ENCODE peak calls at places on chromosomes 6 and 20, in four cellular contexts. One of them, this sample, is unnamed.

GRCh38 chr6:167719920-167720319 is 106.8 kb upstream of the AFDN start:
- DNase-seq in K562: no peak
- DNase-seq in GM12878: no peak
- DNase-seq in WTC11: no peak
- DNase-seq in this sample: no peak

GRCh38 chr6:63804381-63804956 is 168.9 kb downstream of the PHF3 start:
- DNase-seq in K562: no peak
- DNase-seq in WTC11: no peak
- DNase-seq in GM12878: no peak
- DNase-seq in this sample: no peak

GRCh38 chr6:110664933-110665332 is 150.3 kb downstream of the CDK19 start:
- DNase-seq in K562: no peak
- DNase-seq in GM12878: no peak
- DNase-seq in WTC11: no peak
- DNase-seq in this sample: no peak

GRCh38 chr20:7714549-7714948 is 225.7 kb downstream of the HAO1 start:
- DNase-seq in WTC11: no peak
- DNase-seq in K562: no peak
- DNase-seq in GM12878: no peak
- DNase-seq in this sample: peak

GRCh38 chr6:168626046-168626445 is 185.1 kb downstream of the SMOC2 start:
- DNase-seq in K562: no peak
- DNase-seq in WTC11: no peak
- DNase-seq in GM12878: no peak
- DNase-seq in this sample: no peak

GRCh38 chr20:57594092-57594911 is 25.9 kb downstream of the ZBP1 start:
- DNase-seq in K562: peak
- DNase-seq in GM12878: no peak
- DNase-seq in WTC11: peak
- DNase-seq in this sample: peak

GRCh38 chr6:9520417-9521151 is 894.3 kb downstream of the TFAP2A start:
- DNase-seq in WTC11: no peak
- DNase-seq in GM12878: peak
- DNase-seq in K562: no peak
- DNase-seq in this sample: no peak

GRCh38 chr20:41095110-41095969 is 42.0 kb upstream of the PLCG1 start:
- DNase-seq in GM12878: no peak
- DNase-seq in K562: peak
- DNase-seq in WTC11: peak
- DNase-seq in this sample: peak

GRCh38 chr6:36556281-36556680 is 9.0 kb upstream of the STK38 start:
- DNase-seq in GM12878: no peak
- DNase-seq in K562: no peak
- DNase-seq in WTC11: no peak
- DNase-seq in this sample: no peak

GRCh38 chr20:44633872-44634600 is 17.5 kb downstream of the ADA start:
- DNase-seq in K562: no peak
- DNase-seq in WTC11: no peak
- DNase-seq in GM12878: no peak
- DNase-seq in this sample: no peak

GRCh38 chr6:131966443-131966842 is 15.3 kb upstream of the CCN2 start:
- DNase-seq in K562: no peak
- DNase-seq in GM12878: no peak
- DNase-seq in WTC11: no peak
- DNase-seq in this sample: no peak

GRCh38 chr6:90079555-90080490 is 185.6 kb downstream of the GJA10 start:
- DNase-seq in K562: no peak
- DNase-seq in GM12878: no peak
- DNase-seq in WTC11: no peak
- DNase-seq in this sample: no peak

GRCh38 chr6:47302043-47302442 is 7.7 kb downstream of the TNFRSF21 start:
- DNase-seq in K562: no peak
- DNase-seq in GM12878: no peak
- DNase-seq in WTC11: no peak
- DNase-seq in this sample: no peak

GRCh38 chr6:146851837-146852236 is 253.1 kb downstream of the ADGB start:
- DNase-seq in GM12878: no peak
- DNase-seq in K562: no peak
- DNase-seq in WTC11: no peak
- DNase-seq in this sample: no peak

GRCh38 chr6:160327981-160328380 is 20.2 kb upstream of the SLC22A3 start:
- DNase-seq in WTC11: no peak
- DNase-seq in K562: no peak
- DNase-seq in GM12878: no peak
- DNase-seq in this sample: no peak

GRCh38 chr6:138643210-138643609 is 130.4 kb upstream of the CCDC28A start:
- DNase-seq in K562: no peak
- DNase-seq in WTC11: no peak
- DNase-seq in GM12878: no peak
- DNase-seq in this sample: peak

GRCh38 chr6:40947876-40948514 is 91.0 kb downstream of the UNC5CL start:
- DNase-seq in GM12878: no peak
- DNase-seq in K562: no peak
- DNase-seq in WTC11: no peak
- DNase-seq in this sample: no peak

GRCh38 chr20:46430921-46431712 is 24.7 kb upstream of the ELMO2 start:
- DNase-seq in K562: no peak
- DNase-seq in WTC11: no peak
- DNase-seq in GM12878: no peak
- DNase-seq in this sample: no peak

GRCh38 chr20:31788578-31788977 is 30.6 kb upstream of the MYLK2 start:
- DNase-seq in GM12878: no peak
- DNase-seq in K562: no peak
- DNase-seq in WTC11: peak
- DNase-seq in this sample: no peak

GRCh38 chr6:90460067-90460466 is 126.8 kb downstream of the MAP3K7 start:
- DNase-seq in K562: no peak
- DNase-seq in GM12878: no peak
- DNase-seq in WTC11: no peak
- DNase-seq in this sample: no peak

GRCh38 chr6:76435174-76435573 is 362.7 kb upstream of the IMPG1 start:
- DNase-seq in K562: no peak
- DNase-seq in WTC11: no peak
- DNase-seq in GM12878: no peak
- DNase-seq in this sample: no peak

GRCh38 chr6:85372188-85372914 is 77.5 kb upstream of the NT5E start:
- DNase-seq in K562: no peak
- DNase-seq in WTC11: no peak
- DNase-seq in GM12878: no peak
- DNase-seq in this sample: peak

GRCh38 chr20:33399924-33400323 is 1.4 kb downstream of the CDK5RAP1 start:
- DNase-seq in K562: no peak
- DNase-seq in GM12878: no peak
- DNase-seq in WTC11: no peak
- DNase-seq in this sample: peak

GRCh38 chr6:117795234-117795633 is 111.8 kb upstream of the SLC35F1 start:
- DNase-seq in K562: no peak
- DNase-seq in GM12878: no peak
- DNase-seq in WTC11: no peak
- DNase-seq in this sample: no peak

GRCh38 chr20:6746901-6747609 is 20.4 kb upstream of the BMP2 start:
- DNase-seq in GM12878: peak
- DNase-seq in WTC11: peak
- DNase-seq in K562: no peak
- DNase-seq in this sample: peak

GRCh38 chr20:63089051-63089907 is 82.5 kb upstream of the BHLHE23 start:
- DNase-seq in WTC11: peak
- DNase-seq in GM12878: no peak
- DNase-seq in K562: no peak
- DNase-seq in this sample: no peak

GRCh38 chr20:43138061-43138860 is 51.4 kb downstream of the PTPRT start:
- DNase-seq in K562: no peak
- DNase-seq in WTC11: no peak
- DNase-seq in GM12878: no peak
- DNase-seq in this sample: peak

GRCh38 chr6:146785001-146785585 is 186.3 kb downstream of the ADGB start:
- DNase-seq in WTC11: no peak
- DNase-seq in GM12878: no peak
- DNase-seq in K562: peak
- DNase-seq in this sample: peak

GRCh38 chr20:46520976-46521579 is 7.7 kb upstream of the ZNF334 start:
- DNase-seq in K562: peak
- DNase-seq in GM12878: peak
- DNase-seq in WTC11: peak
- DNase-seq in this sample: peak

GRCh38 chr20:22619272-22619671 is 34.9 kb upstream of the FOXA2 start:
- DNase-seq in GM12878: no peak
- DNase-seq in K562: no peak
- DNase-seq in WTC11: no peak
- DNase-seq in this sample: peak

GRCh38 chr6:143727035-143727434 is 49.3 kb downstream of the PHACTR2 start:
- DNase-seq in WTC11: no peak
- DNase-seq in K562: no peak
- DNase-seq in GM12878: no peak
- DNase-seq in this sample: no peak

GRCh38 chr6:146664871-146665270 is 66.1 kb downstream of the ADGB start:
- DNase-seq in GM12878: no peak
- DNase-seq in K562: no peak
- DNase-seq in WTC11: no peak
- DNase-seq in this sample: no peak

GRCh38 chr6:2507638-2508037 is 243.1 kb downstream of the MYLK4 start:
- DNase-seq in WTC11: no peak
- DNase-seq in GM12878: no peak
- DNase-seq in K562: no peak
- DNase-seq in this sample: no peak

GRCh38 chr6:70411542-70411941 is 1.8 kb upstream of the FAM135A start:
- DNase-seq in GM12878: no peak
- DNase-seq in WTC11: no peak
- DNase-seq in K562: no peak
- DNase-seq in this sample: peak

DNA sequence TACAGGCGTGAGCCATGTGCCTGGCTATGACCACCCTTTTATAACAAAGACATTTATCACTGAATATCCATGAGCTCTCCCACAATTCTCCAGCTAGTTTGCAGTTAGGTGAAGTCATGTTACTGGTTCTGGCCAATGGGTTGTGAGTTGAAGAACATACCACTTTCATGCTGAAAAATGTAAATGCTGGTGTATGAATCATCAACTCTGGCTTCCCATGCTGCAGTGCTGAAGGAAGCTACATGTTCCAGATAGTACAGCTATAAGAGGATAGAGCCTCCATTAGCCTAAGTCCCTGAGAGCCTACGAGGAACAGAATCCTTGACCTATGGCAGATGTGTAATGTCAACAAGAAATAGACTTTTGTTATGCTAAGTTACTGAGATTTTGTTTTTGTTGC is 180.4 kb downstream of the BTBD9 start:
- DNase-seq in GM12878: no peak
- DNase-seq in K562: no peak
- DNase-seq in WTC11: no peak
- DNase-seq in this sample: no peak
- TF ChIP-seq CREM in GM12878: no peak
- TF ChIP-seq CREM in K562: no peak
- TF ChIP-seq CREM in WTC11: no peak
- TF ChIP-seq CREM in this sample: no peak

GRCh38 chr20:25584905-25585704 is at the start of gene NINL:
- DNase-seq in GM12878: no peak
- DNase-seq in K562: peak
- DNase-seq in WTC11: peak
- DNase-seq in this sample: peak
- TF ChIP-seq CREM in GM12878: no peak
- TF ChIP-seq CREM in K562: no peak
- TF ChIP-seq CREM in WTC11: no peak
- TF ChIP-seq CREM in this sample: no peak

GRCh38 chr6:134521116-134521501 is 203.2 kb upstream of the SGK1 start:
- DNase-seq in GM12878: no peak
- DNase-seq in K562: no peak
- DNase-seq in WTC11: no peak
- DNase-seq in this sample: no peak

GRCh38 chr6:134525190-134525868 is 207.4 kb upstream of the SGK1 start:
- DNase-seq in WTC11: no peak
- DNase-seq in GM12878: no peak
- DNase-seq in K562: no peak
- DNase-seq in this sample: no peak

GRCh38 chr6:134527108-134527787 is 209.3 kb upstream of the SGK1 start:
- DNase-seq in GM12878: no peak
- DNase-seq in WTC11: no peak
- DNase-seq in K562: no peak
- DNase-seq in this sample: no peak

GRCh38 chr6:134523051-134523450 is 205.1 kb upstream of the SGK1 start:
- DNase-seq in GM12878: no peak
- DNase-seq in WTC11: no peak
- DNase-seq in K562: no peak
- DNase-seq in this sample: no peak

DNA sequence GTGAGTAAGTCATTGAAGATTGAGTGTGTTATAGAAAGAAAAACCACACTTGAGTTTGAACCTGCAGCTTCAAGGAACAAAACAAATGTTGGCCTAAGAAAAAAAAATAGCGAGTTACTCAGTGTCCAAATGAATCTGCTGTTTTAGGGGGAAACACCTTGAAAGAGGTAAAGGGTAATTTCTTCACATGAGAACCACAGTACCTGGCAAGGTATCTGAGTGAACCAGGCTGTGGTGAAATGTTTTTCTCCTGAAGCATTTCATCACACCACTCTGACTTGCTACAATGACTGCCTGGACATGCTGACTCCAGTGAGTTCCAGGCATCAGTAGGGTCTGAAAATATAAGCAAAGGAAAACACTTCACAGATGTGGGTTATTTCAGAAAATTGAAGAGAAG is 206.0 kb upstream of the SGK1 start:
- DNase-seq in GM12878: no peak
- DNase-seq in WTC11: no peak
- DNase-seq in K562: no peak
- DNase-seq in this sample: no peak
- TF ChIP-seq CREM in GM12878: no peak
- TF ChIP-seq CREM in WTC11: no peak
- TF ChIP-seq CREM in K562: no peak
- TF ChIP-seq CREM in this sample: no peak

GRCh38 chr6:7922596-7922995 is 12.0 kb upstream of the TXNDC5 start:
- DNase-seq in WTC11: no peak
- DNase-seq in K562: no peak
- DNase-seq in GM12878: no peak
- DNase-seq in this sample: no peak
- TF ChIP-seq CREM in WTC11: no peak
- TF ChIP-seq CREM in K562: no peak
- TF ChIP-seq CREM in GM12878: no peak
- TF ChIP-seq CREM in this sample: no peak

DNA sequence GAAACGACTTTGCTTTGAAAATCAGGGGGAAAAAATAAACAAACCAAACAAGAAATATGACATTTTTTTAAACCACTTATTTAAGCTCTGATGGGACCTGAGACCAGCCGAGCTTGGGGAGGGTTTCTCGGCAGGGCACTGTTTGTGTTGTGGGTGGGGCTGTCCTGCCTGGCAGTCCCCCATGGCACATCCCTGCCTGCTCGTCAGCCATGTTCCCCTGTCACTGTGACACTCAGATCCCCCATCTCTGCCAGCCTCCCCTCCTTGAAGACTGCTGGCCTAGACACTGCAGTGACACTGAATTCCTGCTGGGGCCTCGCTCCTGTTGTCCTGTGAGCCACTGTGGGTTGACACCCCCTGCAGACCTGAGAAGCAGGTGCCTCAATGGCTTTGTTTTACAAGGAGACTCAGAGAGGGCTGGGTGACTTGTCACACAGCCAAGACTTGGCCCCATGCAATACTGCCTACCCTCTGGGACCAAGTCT is 95.1 kb upstream of the PTPN1 start:
- DNase-seq in WTC11: no peak
- DNase-seq in K562: no peak
- DNase-seq in GM12878: no peak
- DNase-seq in this sample: no peak
- TF ChIP-seq CREM in WTC11: no peak
- TF ChIP-seq CREM in K562: no peak
- TF ChIP-seq CREM in GM12878: no peak
- TF ChIP-seq CREM in this sample: no peak

GRCh38 chr20:51562027-51562333 is 19.5 kb upstream of the NFATC2 start:
- DNase-seq in WTC11: no peak
- DNase-seq in GM12878: no peak
- DNase-seq in K562: no peak
- DNase-seq in this sample: no peak
- TF ChIP-seq CREM in WTC11: no peak
- TF ChIP-seq CREM in GM12878: no peak
- TF ChIP-seq CREM in K562: no peak
- TF ChIP-seq CREM in this sample: no peak